ENCODE peak calls at places on chromosomes 6 and 20, in four cellular contexts. F is HepG2, Y is K562, K is GM12878. S is an unnamed sample.

GRCh38 chr6:117555262-117555849 is 47.0 kb downstream of the GOPC start:
- DNase-seq in F (no peak), Y (no peak), K (no peak), S (no peak)

GRCh38 chr6:72724545-72724944 is 102.7 kb downstream of the KCNQ5 start:
- DNase-seq in F (no peak), Y (no peak), K (peak), S (no peak)

GRCh38 chr6:131199568-131200272 is 64.5 kb downstream of the AKAP7 start:
- DNase-seq in F (peak), Y (peak), K (peak), S (peak)

GRCh38 chr20:38137441-38138037 is 27.5 kb downstream of the TGM2 start:
- DNase-seq in F (no peak), Y (no peak), K (no peak), S (peak)

GRCh38 chr6:113782641-113783040 is 74.5 kb upstream of the MARCKS start:
- DNase-seq in F (no peak), Y (no peak), K (no peak), S (no peak)

GRCh38 chr20:1373614-1374013 is 19.2 kb downstream of the FKBP1A start:
- DNase-seq in F (no peak), Y (no peak), K (no peak), S (no peak)

GRCh38 chr20:35271073-35271882 is 6.6 kb downstream of the MMP24OS start:
- DNase-seq in F (no peak), Y (peak), K (no peak), S (no peak)

GRCh38 chr6:128519132-128519930 is 1.1 kb downstream of the PTPRK start:
- DNase-seq in F (peak), Y (no peak), K (no peak), S (peak)

GRCh38 chr6:69835414-69836179 is 30.8 kb upstream of the COL19A1 start:
- DNase-seq in F (peak), Y (peak), K (no peak), S (no peak)

GRCh38 chr20:33043731-33044181 is 9.9 kb upstream of the BPIFB3 start:
- DNase-seq in F (peak), Y (no peak), K (no peak), S (no peak)

GRCh38 chr6:158053377-158054313 is 72.0 kb downstream of the SYNJ2 start:
- DNase-seq in F (no peak), Y (no peak), K (no peak), S (no peak)

GRCh38 chr20:52152921-52153320 is 38.7 kb downstream of the ZFP64 start:
- DNase-seq in F (no peak), Y (no peak), K (no peak), S (no peak)

GRCh38 chr20:38430679-38431325 is 4.3 kb downstream of the SNHG17 start:
- DNase-seq in F (no peak), Y (no peak), K (no peak), S (no peak)

GRCh38 chr6:106381871-106382270 is 21.4 kb downstream of the CRYBG1 start:
- DNase-seq in F (no peak), Y (no peak), K (no peak), S (no peak)

GRCh38 chr6:37897321-37897720 is 77.8 kb downstream of the ZFAND3 start:
- DNase-seq in F (no peak), Y (no peak), K (no peak), S (no peak)

GRCh38 chr20:19047040-19047950 is 165.1 kb upstream of the SLC24A3 start:
- DNase-seq in F (no peak), Y (no peak), K (no peak), S (no peak)

GRCh38 chr6:3987072-3987471 is 91.9 kb downstream of the FAM217A start:
- DNase-seq in F (no peak), Y (no peak), K (no peak), S (peak)

GRCh38 chr6:34129753-34130152 is 16.1 kb downstream of the GRM4 start:
- DNase-seq in F (no peak), Y (no peak), K (no peak), S (no peak)

GRCh38 chr20:41586784-41587183 is 31.4 kb downstream of the CHD6 start:
- DNase-seq in F (no peak), Y (no peak), K (no peak), S (no peak)

GRCh38 chr6:45577836-45578504 is 200.2 kb upstream of the SUPT3H start:
- DNase-seq in F (no peak), Y (no peak), K (no peak), S (no peak)

GRCh38 chr20:32465092-32465900 is 107.2 kb downstream of the ASXL1 start:
- DNase-seq in F (peak), Y (no peak), K (no peak), S (no peak)

GRCh38 chr20:37358366-37359150 is 12.6 kb downstream of the SRC start:
- DNase-seq in F (no peak), Y (no peak), K (no peak), S (no peak)

GRCh38 chr20:4068708-4069107 is 53.4 kb upstream of the RNF24 start:
- DNase-seq in F (no peak), Y (peak), K (no peak), S (no peak)

GRCh38 chr20:62030834-62031434 is 34.7 kb downstream of the TAF4 start:
- DNase-seq in F (peak), Y (peak), K (peak), S (no peak)

GRCh38 chr6:53741417-53741816 is 53.4 kb upstream of the LRRC1 start:
- DNase-seq in F (no peak), Y (no peak), K (no peak), S (peak)

GRCh38 chr6:167815296-167815980 is 11.3 kb upstream of the AFDN start:
- DNase-seq in F (no peak), Y (peak), K (no peak), S (no peak)

GRCh38 chr20:3995067-3995748 is 20.1 kb downstream of the RNF24 start:
- DNase-seq in F (no peak), Y (peak), K (no peak), S (no peak)

GRCh38 chr6:84685983-84686584 is 78.3 kb downstream of the TBX18 start:
- DNase-seq in F (peak), Y (peak), K (no peak), S (peak)

GRCh38 chr20:11459090-11459877 is 458.4 kb upstream of the BTBD3 start:
- DNase-seq in F (no peak), Y (no peak), K (no peak), S (no peak)

GRCh38 chr6:148414836-148415235 is 72.2 kb downstream of the SASH1 start:
- DNase-seq in F (no peak), Y (no peak), K (no peak), S (no peak)

GRCh38 chr20:32929162-32929561 is 70.4 kb downstream of the EFCAB8 start:
- DNase-seq in F (no peak), Y (no peak), K (no peak), S (no peak)

GRCh38 chr20:56328861-56329260 is 29.9 kb upstream of the FAM210B start:
- DNase-seq in F (peak), Y (peak), K (no peak), S (no peak)

GRCh38 chr20:17570347-17571152 is 675 bp downstream of the DSTN start:
- DNase-seq in F (peak), Y (peak), K (no peak), S (peak)

GRCh38 chr6:118197539-118197938 is 290.5 kb downstream of the SLC35F1 start:
- DNase-seq in F (no peak), Y (no peak), K (no peak), S (no peak)

GRCh38 chr6:106694343-106694742 is 65.0 kb downstream of the QRSL1 start:
- DNase-seq in F (no peak), Y (no peak), K (no peak), S (no peak)

GRCh38 chr6:143782517-143782916 is 60.6 kb upstream of the LTV1 start:
- DNase-seq in F (no peak), Y (no peak), K (no peak), S (no peak)

GRCh38 chr6:168413018-168413720 is 27.8 kb upstream of the SMOC2 start:
- DNase-seq in F (no peak), Y (peak), K (no peak), S (no peak)

GRCh38 chr6:195861-196360 is 96.4 kb upstream of the DUSP22 start:
- DNase-seq in F (no peak), Y (no peak), K (no peak), S (no peak)

GRCh38 chr6:170124150-170124549 is 166.7 kb downstream of the DLL1 start:
- DNase-seq in F (no peak), Y (no peak), K (no peak), S (no peak)

GRCh38 chr6:170124836-170125235 is 166.0 kb downstream of the DLL1 start:
- DNase-seq in F (no peak), Y (no peak), K (no peak), S (no peak)

GRCh38 chr6:170127151-170127550 is 163.7 kb downstream of the DLL1 start:
- DNase-seq in F (no peak), Y (no peak), K (no peak), S (no peak)

GRCh38 chr6:170128346-170128745 is 162.5 kb downstream of the DLL1 start:
- DNase-seq in F (no peak), Y (no peak), K (no peak), S (no peak)

GRCh38 chr6:170125447-170126300 is 165.2 kb downstream of the DLL1 start:
- DNase-seq in F (no peak), Y (no peak), K (no peak), S (no peak)
- TF ChIP-seq CBFB in F (no peak), Y (no peak), K (no peak), S (no peak)

DNA sequence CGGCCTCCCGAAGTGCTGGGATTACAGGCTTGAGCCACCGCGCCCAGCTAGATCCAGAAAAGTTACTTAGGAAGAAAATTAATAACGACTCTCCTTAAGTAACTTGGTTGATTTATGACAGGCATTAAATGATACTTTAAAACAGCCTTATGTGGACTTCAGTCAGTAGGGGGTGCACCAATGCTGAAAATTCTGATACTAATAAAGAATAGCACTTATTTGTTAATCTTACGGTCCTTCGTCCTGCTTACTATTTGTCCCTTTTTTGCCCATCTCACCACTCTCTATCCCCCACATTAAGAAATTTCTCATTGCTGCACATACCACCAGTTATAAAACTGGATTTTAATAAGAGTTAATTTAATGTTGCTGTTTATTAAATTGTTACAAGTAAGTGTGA is 12.7 kb upstream of the PRELID3B start:
- DNase-seq in F (no peak), Y (no peak), K (no peak), S (no peak)
- TF ChIP-seq CREM in F (no peak), Y (no peak), K (no peak), S (no peak)

DNA sequence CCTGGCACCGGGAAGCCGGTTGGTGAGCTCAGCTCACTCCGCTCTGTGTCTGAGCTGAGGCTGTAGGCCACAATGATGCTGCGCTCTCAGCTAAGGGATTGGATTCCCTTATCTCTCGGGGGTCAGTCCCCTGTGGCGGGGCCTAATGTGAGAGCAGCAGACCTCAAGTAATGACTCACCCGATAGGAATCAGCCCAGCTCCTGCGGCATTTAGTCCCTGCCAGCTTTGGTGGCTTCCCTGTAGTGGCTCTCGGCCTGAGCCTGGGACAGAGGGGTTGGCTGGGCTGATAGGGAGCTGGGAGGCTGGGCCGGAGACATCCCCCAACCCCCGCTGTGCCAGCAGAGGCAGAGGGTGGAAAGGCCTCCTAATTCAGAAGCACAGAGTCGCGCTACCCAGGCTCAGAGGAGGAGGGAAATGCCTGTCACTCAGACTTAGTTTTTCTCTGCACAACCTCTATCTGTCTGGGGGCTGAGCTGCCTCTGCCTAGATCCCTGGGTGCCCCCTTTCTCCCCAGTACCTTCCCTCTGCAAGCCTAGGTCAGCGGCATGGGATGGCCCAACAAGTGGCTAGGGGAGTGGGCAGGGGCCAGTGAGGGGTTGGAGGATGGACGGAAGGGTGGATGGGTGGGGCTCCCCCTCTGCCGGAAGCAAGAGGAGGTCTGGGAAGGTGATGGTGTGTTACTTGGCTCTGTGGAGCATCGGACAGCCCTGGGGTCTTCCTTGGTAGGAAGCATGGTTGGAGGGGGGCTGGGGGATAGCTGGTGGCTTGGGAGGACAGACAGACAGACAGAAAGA is 92.2 kb downstream of the CDH22 start:
- DNase-seq in F (peak), Y (peak), K (no peak), S (peak)
- TF ChIP-seq NR2C2 in F (no peak), Y (no peak), K (no peak), S (no peak)

DNA sequence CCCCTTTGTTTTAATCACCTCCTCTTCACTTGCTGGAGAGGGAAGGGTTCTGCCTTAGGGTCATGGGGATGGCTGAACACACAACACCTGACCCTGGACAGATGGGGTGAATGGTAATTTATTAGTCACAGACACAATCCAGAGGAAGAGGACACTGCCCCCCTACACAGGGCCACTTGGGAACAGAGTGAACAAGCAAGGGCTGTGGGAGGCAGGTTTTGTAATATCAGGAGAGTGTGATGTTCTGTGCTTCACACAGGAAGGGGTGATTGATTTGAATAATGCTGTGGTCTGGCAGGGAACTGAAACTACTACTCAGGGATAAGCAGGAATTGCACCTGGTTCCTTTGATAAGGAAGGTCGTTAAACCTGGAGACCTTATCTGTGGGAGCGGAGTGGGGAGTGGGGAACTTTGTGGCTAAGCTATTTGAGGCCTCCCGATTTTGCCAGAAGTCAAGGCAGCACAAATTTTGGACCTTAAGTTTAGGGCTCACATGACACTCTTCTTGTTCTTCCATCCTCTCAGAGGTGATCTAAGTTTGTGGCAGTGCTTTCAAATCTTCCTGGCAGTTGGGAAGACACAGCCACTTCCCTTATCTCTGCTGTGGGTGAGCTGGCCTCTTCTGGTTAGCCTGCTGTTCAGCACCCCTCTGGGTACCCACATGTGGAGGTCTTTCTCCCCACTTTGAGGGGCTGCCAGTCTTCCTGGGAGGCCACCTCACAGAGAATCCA is 77.8 kb downstream of the CD164 start:
- DNase-seq in F (no peak), Y (peak), K (no peak), S (no peak)
- TF ChIP-seq CBFB in F (no peak), Y (peak), K (no peak), S (no peak)

GRCh38 chr6:36127462-36128016 is 2.8 kb upstream of the MAPK13 start:
- DNase-seq in F (peak), Y (peak), K (no peak), S (no peak)
- TF ChIP-seq CREM in F (no peak), Y (peak), K (no peak), S (no peak)

DNA sequence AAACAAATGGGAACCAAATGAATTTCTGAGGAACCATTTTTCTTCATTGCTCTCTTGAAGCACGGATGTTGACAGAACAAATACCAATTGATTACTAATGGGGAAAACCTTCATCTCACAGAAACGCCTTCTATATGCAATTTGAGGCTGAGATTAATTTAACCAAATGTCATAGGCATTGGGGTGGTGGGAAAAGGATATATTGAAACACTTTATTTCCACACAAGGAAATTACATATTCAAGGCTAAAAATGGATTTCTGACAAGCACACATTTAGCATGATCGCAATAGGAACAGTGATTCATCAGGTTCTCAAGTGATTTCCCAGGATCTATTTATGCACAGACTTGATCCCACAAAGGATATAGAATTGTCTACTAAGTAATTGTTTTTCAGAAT is 88.9 kb downstream of the COL12A1 start:
- DNase-seq in F (no peak), Y (no peak), K (no peak), S (no peak)
- TF ChIP-seq NR2C2 in F (no peak), Y (no peak), K (no peak), S (no peak)

GRCh38 chr6:104711371-104711770 is 148.3 kb downstream of the HACE1 start:
- DNase-seq in F (peak), Y (no peak), K (no peak), S (no peak)
- TF ChIP-seq CBFB in F (no peak), Y (no peak), K (no peak), S (no peak)

GRCh38 chr6:119324718-119325117 is 24.8 kb downstream of the MAN1A1 start:
- DNase-seq in F (no peak), Y (peak), K (no peak), S (no peak)
- TF ChIP-seq CREM in F (no peak), Y (peak), K (no peak), S (no peak)

GRCh38 chr20:2558581-2559301 is 22.4 kb downstream of the TMC2 start:
- DNase-seq in F (no peak), Y (no peak), K (no peak), S (peak)
- TF ChIP-seq NR2C2 in F (no peak), Y (no peak), K (no peak), S (no peak)

GRCh38 chr20:48782901-48783308 is 44.9 kb downstream of the PREX1 start:
- DNase-seq in F (no peak), Y (no peak), K (no peak), S (no peak)

GRCh38 chr20:48784273-48784641 is 43.5 kb downstream of the PREX1 start:
- DNase-seq in F (no peak), Y (no peak), K (no peak), S (no peak)

GRCh38 chr20:48782073-48782472 is 45.7 kb downstream of the PREX1 start:
- DNase-seq in F (no peak), Y (no peak), K (no peak), S (no peak)

GRCh38 chr20:48785256-48785655 is 42.5 kb downstream of the PREX1 start:
- DNase-seq in F (no peak), Y (no peak), K (no peak), S (no peak)

GRCh38 chr20:48783533-48784272 is 44.1 kb downstream of the PREX1 start:
- DNase-seq in F (no peak), Y (no peak), K (no peak), S (no peak)
- TF ChIP-seq CBFB in F (no peak), Y (no peak), K (peak), S (no peak)